ENCODE peak calls at places on chromosomes 13 and 19, in seven cellular contexts. W is uterus, I is heart right ventricle, R is ovary, S is PC-3, X is kidney epithelial cell, Y is aorta. U is an unnamed sample.

GRCh38 chr13:103104340-103104739 is 38.1 kb upstream of the SLC10A2 start:
- DNase-seq in X (no peak), S (no peak), Y (no peak), I (no peak), W (no peak), R (no peak), U (no peak)

GRCh38 chr19:32570081-32570785 is 10.8 kb upstream of the PDCD5 start:
- DNase-seq in R (peak; percentile 47), W (peak; percentile 50), Y (peak; percentile 32), S (peak; percentile 68), I (peak; percentile 34), X (no peak), U (peak; percentile 35)

GRCh38 chr19:55210120-55210493 is 806 bp upstream of the PTPRH start:
- DNase-seq in W (peak; percentile 28), X (peak; percentile 92), Y (no peak), S (peak; percentile 99), R (no peak), I (no peak), U (no peak)

GRCh38 chr19:48819366-48819816 is 8.6 kb upstream of the BCAT2 start:
- DNase-seq in I (peak; percentile 79), R (peak; percentile 92), S (peak; percentile 93), Y (peak; percentile 89), X (no peak), W (peak; percentile 85), U (peak; percentile 97)

GRCh38 chr13:101706651-101707050 is 254.2 kb downstream of the ITGBL1 start:
- DNase-seq in W (no peak), X (peak; percentile 69), Y (no peak), I (no peak), R (no peak), S (peak; percentile 71), U (no peak)

GRCh38 chr19:32872391-32872790 is 2.8 kb upstream of the SLC7A9 start:
- DNase-seq in W (no peak), Y (no peak), I (no peak), S (no peak), X (no peak), R (no peak), U (no peak)

GRCh38 chr13:109415057-109415456 is 371.3 kb downstream of the IRS2 start:
- DNase-seq in X (no peak), S (no peak), W (no peak), I (no peak), Y (no peak), R (no peak), U (no peak)

GRCh38 chr19:14381689-14382474 is 638 bp downstream of the ADGRE5 start:
- DNase-seq in R (peak; percentile 44), W (peak; percentile 55), Y (no peak), X (no peak), I (peak; percentile 48), S (peak; percentile 69), U (peak; percentile 76)

GRCh38 chr13:97122381-97122996 is 99.6 kb upstream of the MBNL2 start:
- DNase-seq in W (no peak), R (no peak), Y (no peak), I (no peak), S (peak; percentile 92), X (peak; percentile 42), U (no peak)

GRCh38 chr13:78602561-78603239 is 652 bp downstream of the POU4F1 start:
- DNase-seq in X (no peak), R (no peak), W (no peak), Y (peak; percentile 66), S (no peak), I (no peak), U (no peak)

GRCh38 chr13:23996456-23996855 is 99.2 kb upstream of the C1QTNF9B start:
- DNase-seq in I (no peak), X (no peak), R (no peak), W (no peak), Y (no peak), S (peak; percentile 15), U (no peak)

GRCh38 chr13:23069571-23069970 is 111.2 kb upstream of the SGCG start:
- DNase-seq in W (no peak), S (peak; percentile 36), R (no peak), I (no peak), X (no peak), Y (no peak), U (no peak)

GRCh38 chr13:99196466-99197256 is 4.0 kb upstream of the UBAC2 start:
- DNase-seq in R (no peak), I (no peak), Y (no peak), S (peak; percentile 74), X (no peak), W (no peak), U (no peak)

DNA sequence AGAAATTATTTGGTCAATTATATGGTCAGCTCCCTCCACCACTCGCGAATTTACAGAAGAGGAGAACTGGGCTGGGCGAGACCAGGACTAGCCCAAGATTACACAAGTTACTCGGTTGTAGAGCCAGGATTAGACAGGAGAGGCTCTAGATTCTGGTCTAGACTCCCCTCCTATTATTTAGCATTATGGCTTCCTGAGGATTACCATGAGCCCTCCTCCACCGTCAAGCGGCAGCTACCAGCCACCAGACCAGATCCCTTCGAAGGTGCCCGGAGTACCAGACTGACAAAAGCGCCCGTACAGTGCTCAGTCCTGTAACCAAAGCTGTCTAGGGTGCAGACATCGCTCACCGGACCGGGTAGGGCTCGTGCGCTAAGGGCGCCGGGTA is 497 bp upstream of the MLNR start:
- DNase-seq in S (no peak), Y (no peak), R (no peak), W (no peak), I (no peak), X (no peak), U (no peak)
- H3K4me3 ChIP-seq in S (no peak overlapping the region), Y (no peak overlapping the region), R (peak overlapping the region; percentile 30), W (peak overlapping the region; percentile 32), I (peak overlapping the region; percentile 41), X (no peak overlapping the region), U (peak overlapping the region; percentile 41)

GRCh38 chr19:17078038-17078919 is 2.7 kb downstream of the MYO9B start:
- DNase-seq in W (no peak), S (no peak), Y (no peak), R (no peak), I (no peak), X (no peak), U (no peak)

GRCh38 chr19:17078920-17079709 is 3.5 kb downstream of the MYO9B start:
- DNase-seq in Y (no peak), X (no peak), W (no peak), I (no peak), R (no peak), S (no peak), U (no peak)

GRCh38 chr19:17076539-17076919 is 952 bp downstream of the MYO9B start:
- DNase-seq in R (no peak), X (no peak), S (peak; percentile 31), W (no peak), Y (no peak), I (no peak), U (no peak)

GRCh38 chr19:17075860-17076538 is 422 bp downstream of the MYO9B start:
- DNase-seq in I (peak; percentile 49), Y (peak; percentile 83), W (peak; percentile 59), S (peak; percentile 18), X (no peak), R (peak; percentile 48), U (no peak)

GRCh38 chr19:17077447-17078028 is 2.0 kb downstream of the MYO9B start:
- DNase-seq in I (no peak), S (no peak), R (no peak), X (no peak), Y (no peak), W (no peak), U (no peak)
- H3K4me3 ChIP-seq in I (peak overlapping the region; percentile 86), S (peak overlapping the region; percentile 91), R (no peak overlapping the region), X (no peak overlapping the region), Y (no peak overlapping the region), W (no peak overlapping the region), U (peak overlapping the region; percentile 96)

GRCh38 chr19:4007836-4008539 is 452 bp downstream of the PIAS4 start:
- DNase-seq in W (no peak), Y (no peak), S (no peak), R (peak; percentile 48), I (no peak), X (no peak), U (no peak)

GRCh38 chr19:4012092-4012974 is 4.8 kb downstream of the PIAS4 start:
- DNase-seq in I (no peak), X (no peak), S (no peak), W (no peak), Y (no peak), R (no peak), U (no peak)

GRCh38 chr19:4010808-4011110 is 3.2 kb downstream of the PIAS4 start:
- DNase-seq in X (no peak), W (no peak), Y (no peak), R (no peak), S (no peak), I (no peak), U (no peak)

GRCh38 chr19:4009990-4010807 is 2.7 kb downstream of the PIAS4 start:
- DNase-seq in I (no peak), S (no peak), R (peak; percentile 32), X (no peak), W (no peak), Y (no peak), U (no peak)

DNA sequence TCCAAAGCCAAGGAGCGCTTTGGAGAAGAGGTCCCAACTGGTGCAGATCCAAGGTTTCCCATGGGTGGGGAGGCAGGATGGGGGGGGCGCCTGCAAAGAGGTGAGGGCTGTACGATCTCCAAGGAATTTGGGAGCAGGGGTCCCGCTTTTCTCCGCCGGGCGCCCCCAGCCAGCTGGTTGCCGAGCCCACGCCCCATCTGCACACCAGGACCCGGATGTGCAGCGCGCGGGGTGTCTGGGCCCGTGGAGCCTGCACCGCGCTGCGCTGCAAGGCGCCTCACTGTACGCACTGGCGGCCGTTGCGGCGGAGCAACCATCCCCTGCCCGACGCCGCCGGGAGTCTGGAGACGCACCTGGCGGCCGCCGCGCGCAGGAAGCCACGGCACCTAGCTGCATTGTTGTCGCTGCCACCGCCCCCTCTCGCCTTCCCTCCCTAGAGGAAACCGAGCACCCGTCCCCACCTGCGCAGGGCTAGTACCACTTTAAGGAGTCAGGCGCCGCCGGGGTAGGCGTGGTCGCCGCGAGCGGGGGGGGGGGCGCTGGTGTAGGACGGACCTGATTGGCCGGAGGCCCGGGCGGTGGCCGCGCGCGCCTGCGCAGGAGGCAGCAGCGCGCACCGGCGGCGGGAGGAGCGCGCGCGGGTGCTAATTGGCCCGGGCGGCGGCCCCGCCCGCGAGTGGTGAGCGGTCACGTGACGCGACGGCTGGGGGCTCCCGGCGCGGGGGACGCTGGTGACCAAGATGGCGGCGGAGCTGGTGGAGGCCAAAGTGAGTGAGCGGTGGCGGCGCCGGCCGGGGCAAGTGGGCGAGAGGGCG is at the start of gene PIAS4:
- DNase-seq in W (peak; percentile 94), Y (peak; percentile 98), I (peak; percentile 95), X (peak; percentile 62), R (peak; percentile 96), S (peak; percentile 92), U (peak; percentile 96)
- H3K4me3 ChIP-seq in W (peak within 1 kb of the TSS; percentile 85), Y (peak within 1 kb of the TSS; percentile 88), I (peak within 1 kb of the TSS; percentile 76), X (peak within 1 kb of the TSS; percentile 88), R (peak within 1 kb of the TSS; percentile 91), S (peak within 1 kb of the TSS; percentile 98), U (peak within 1 kb of the TSS; percentile 89)

DNA sequence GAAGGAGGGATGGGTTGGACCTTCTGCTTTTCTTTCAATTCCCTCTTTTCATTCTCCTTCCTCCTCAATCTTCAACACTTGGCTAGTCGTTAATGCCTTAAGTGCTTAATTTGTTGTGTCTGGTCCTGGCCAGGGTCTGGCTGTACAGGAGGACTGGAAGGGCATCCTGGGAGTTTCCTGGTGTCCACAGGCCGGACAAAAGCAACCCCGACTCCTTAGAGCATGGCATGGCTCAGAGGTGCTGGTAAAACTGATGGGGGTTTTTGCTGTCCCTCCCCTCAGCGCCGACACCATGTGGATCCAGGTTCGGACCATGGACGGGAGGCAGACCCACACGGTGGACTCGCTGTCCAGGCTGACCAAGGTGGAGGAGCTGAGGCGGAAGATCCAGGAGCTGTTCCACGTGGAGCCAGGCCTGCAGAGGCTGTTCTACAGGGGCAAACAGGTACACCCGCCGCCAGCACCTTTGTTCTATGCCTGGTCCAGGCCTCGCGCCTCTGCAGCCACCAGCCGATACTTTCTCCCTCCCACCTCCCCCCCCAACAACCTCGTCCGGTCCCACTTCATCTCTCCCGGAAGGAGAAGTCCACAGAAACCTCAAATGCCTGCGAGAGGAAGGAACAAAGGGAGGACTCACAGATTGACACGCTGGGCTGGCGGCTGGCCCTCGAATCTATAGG is 1.4 kb downstream of the UHRF1 start:
- DNase-seq in I (peak; percentile 19), R (no peak), S (peak; percentile 80), Y (peak; percentile 70), X (no peak), W (no peak), U (no peak)
- H3K4me3 ChIP-seq in I (peak overlapping the region; percentile 75), R (peak overlapping the region; percentile 68), S (peak overlapping the region; percentile 78), Y (no peak overlapping the region), X (peak overlapping the region; percentile 75), W (peak overlapping the region; percentile 69), U (peak overlapping the region; percentile 60)

U was measured in tibial artery.